ENCODE peak calls at places on chromosomes 5 and 9, in ten cellular contexts. L is upper lobe of right lung, T is GM23248, K is left lung, E is GM23338, I is K562, Q is heart right ventricle, N is transverse colon, Z is adipocyte, R is neural progenitor cell. Y is an unnamed sample. For H3K4me1, the result is how much of the 10 kb centered on the place peaks cover.

GRCh38 chr5:176559683-176560082 is 10.5 kb downstream of the CDHR2 start:
- DNase-seq in L (no peak), T (no peak), K (no peak), E (peak), I (peak), Q (no peak), N (no peak), Z (no peak), R (peak), Y (no peak)

GRCh38 chr5:61464512-61464911 is 132.5 kb downstream of the ZSWIM6 start:
- DNase-seq in L (no peak), T (no peak), K (no peak), E (no peak), I (no peak), Q (no peak), N (no peak), Z (no peak), R (no peak), Y (no peak)

GRCh38 chr9:108634164-108634563 is 221.6 kb downstream of the ACTL7B start:
- DNase-seq in L (no peak), T (peak), K (no peak), E (no peak), I (no peak), Q (no peak), N (peak), Z (peak), R (no peak), Y (no peak)

GRCh38 chr9:15786616-15787015 is 233.8 kb downstream of the CCDC171 start:
- DNase-seq in L (no peak), T (no peak), K (no peak), E (no peak), I (no peak), Q (no peak), N (no peak), Z (no peak), R (no peak), Y (no peak)

GRCh38 chr9:109476781-109477268 is 21.3 kb downstream of the PTPN3 start:
- DNase-seq in L (no peak), T (no peak), K (no peak), E (no peak), I (no peak), Q (no peak), N (peak), Z (no peak), R (no peak), Y (no peak)

GRCh38 chr9:90979138-90979551 is 177.5 kb downstream of the SYK start:
- DNase-seq in L (peak), T (no peak), K (no peak), E (no peak), I (no peak), Q (no peak), N (no peak), Z (no peak), R (no peak), Y (no peak)

GRCh38 chr5:172915514-172915913 is 43.7 kb upstream of the RPL26L1 start:
- DNase-seq in L (no peak), T (no peak), K (no peak), E (no peak), I (no peak), Q (no peak), N (no peak), Z (no peak), R (no peak), Y (no peak)

GRCh38 chr5:177295929-177296328 is 7.6 kb downstream of the RAB24 start:
- DNase-seq in L (no peak), T (no peak), K (no peak), E (no peak), I (no peak), Q (no peak), N (no peak), Z (no peak), R (no peak), Y (peak)

GRCh38 chr9:87063883-87064282 is 116.6 kb upstream of the GAS1 start:
- DNase-seq in L (no peak), T (peak), K (no peak), E (no peak), I (no peak), Q (no peak), N (no peak), Z (peak), R (no peak), Y (no peak)

GRCh38 chr5:169216864-169217263 is 84.1 kb downstream of the SLIT3 start:
- DNase-seq in L (no peak), T (no peak), K (no peak), E (no peak), I (no peak), Q (no peak), N (no peak), Z (no peak), R (no peak), Y (no peak)

GRCh38 chr9:34520505-34521385 is 2.0 kb downstream of the ENHO start:
- DNase-seq in L (no peak), T (no peak), K (no peak), E (no peak), I (no peak), Q (no peak), N (no peak), Z (no peak), R (no peak), Y (no peak)

GRCh38 chr9:78692871-78693270 is 395.9 kb downstream of the PSAT1 start:
- DNase-seq in L (no peak), T (peak), K (no peak), E (no peak), I (no peak), Q (no peak), N (no peak), Z (no peak), R (no peak), Y (no peak)

GRCh38 chr5:56763711-56764466 is 51.5 kb upstream of the MAP3K1 start:
- DNase-seq in L (no peak), T (peak), K (no peak), E (no peak), I (no peak), Q (no peak), N (peak), Z (peak), R (no peak), Y (no peak)

GRCh38 chr9:130240410-130241197 is 25.0 kb upstream of the HMCN2 start:
- DNase-seq in L (no peak), T (peak), K (peak), E (peak), I (peak), Q (no peak), N (peak), Z (peak), R (peak), Y (no peak)

GRCh38 chr5:36374275-36374862 is 72.7 kb upstream of the RANBP3L start:
- DNase-seq in L (no peak), T (peak), K (no peak), E (no peak), I (no peak), Q (no peak), N (no peak), Z (peak), R (no peak), Y (no peak)

GRCh38 chr5:134115806-134116175 is 1.3 kb downstream of the TCF7 start:
- DNase-seq in L (no peak), T (no peak), K (no peak), E (no peak), I (no peak), Q (no peak), N (no peak), Z (no peak), R (no peak), Y (no peak)

GRCh38 chr5:135660826-135661555 is 82.2 kb upstream of the CXCL14 start:
- DNase-seq in L (no peak), T (peak), K (no peak), E (peak), I (no peak), Q (no peak), N (no peak), Z (peak), R (peak), Y (no peak)

GRCh38 chr9:132793606-132794580 is 84.2 kb downstream of the AK8 start:
- DNase-seq in L (no peak), T (no peak), K (no peak), E (no peak), I (no peak), Q (no peak), N (no peak), Z (no peak), R (no peak), Y (no peak)

GRCh38 chr9:11312976-11313375 is 700.2 kb upstream of the PTPRD start:
- DNase-seq in L (no peak), T (no peak), K (no peak), E (no peak), I (no peak), Q (no peak), N (no peak), Z (no peak), R (no peak), Y (no peak)

GRCh38 chr5:31194892-31195291 is 1.4 kb downstream of the CDH6 start:
- DNase-seq in L (no peak), T (peak), K (no peak), E (no peak), I (no peak), Q (no peak), N (no peak), Z (peak), R (no peak), Y (no peak)

GRCh38 chr5:100142607-100143006 is 392.6 kb upstream of the FAM174A start:
- DNase-seq in L (no peak), T (no peak), K (no peak), E (no peak), I (no peak), Q (no peak), N (no peak), Z (no peak), R (no peak), Y (no peak)

GRCh38 chr9:101977614-101978210 is 239.3 kb upstream of the GRIN3A start:
- DNase-seq in L (no peak), T (peak), K (no peak), E (peak), I (peak), Q (no peak), N (no peak), Z (peak), R (no peak), Y (no peak)

GRCh38 chr9:98099898-98100297 is 19.1 kb downstream of the TRIM14 start:
- DNase-seq in L (no peak), T (no peak), K (no peak), E (no peak), I (no peak), Q (no peak), N (peak), Z (no peak), R (no peak), Y (no peak)

GRCh38 chr9:77474903-77475302 is 173.2 kb downstream of the GNA14 start:
- DNase-seq in L (no peak), T (no peak), K (no peak), E (no peak), I (no peak), Q (no peak), N (peak), Z (no peak), R (no peak), Y (no peak)

GRCh38 chr9:101711330-101711941 is 27.0 kb downstream of the GRIN3A start:
- DNase-seq in L (no peak), T (peak), K (no peak), E (peak), I (peak), Q (no peak), N (no peak), Z (no peak), R (peak), Y (no peak)

GRCh38 chr5:57302164-57302563 is 128.3 kb downstream of the GPBP1 start:
- DNase-seq in L (no peak), T (peak), K (no peak), E (no peak), I (no peak), Q (no peak), N (peak), Z (no peak), R (no peak), Y (no peak)

GRCh38 chr5:140608730-140609520 is 24.1 kb downstream of the CD14 start:
- DNase-seq in L (no peak), T (peak), K (peak), E (no peak), I (no peak), Q (no peak), N (peak), Z (no peak), R (no peak), Y (peak)

GRCh38 chr5:175526691-175527090 is 48.3 kb downstream of the SFXN1 start:
- DNase-seq in L (no peak), T (no peak), K (no peak), E (no peak), I (no peak), Q (no peak), N (no peak), Z (no peak), R (no peak), Y (no peak)

GRCh38 chr5:137192293-137192743 is 306.8 kb downstream of the SPOCK1 start:
- DNase-seq in L (no peak), T (peak), K (no peak), E (no peak), I (no peak), Q (no peak), N (no peak), Z (no peak), R (no peak), Y (no peak)

GRCh38 chr5:60668715-60669304 is 31.2 kb downstream of the DEPDC1B start:
- DNase-seq in L (no peak), T (peak), K (no peak), E (peak), I (no peak), Q (no peak), N (no peak), Z (peak), R (peak), Y (no peak)

GRCh38 chr5:78001198-78001597 is 225.1 kb upstream of the TBCA start:
- DNase-seq in L (no peak), T (no peak), K (no peak), E (no peak), I (no peak), Q (no peak), N (no peak), Z (no peak), R (no peak), Y (no peak)

GRCh38 chr5:112491257-112491656 is 72.2 kb upstream of the EPB41L4A start:
- DNase-seq in L (no peak), T (peak), K (no peak), E (peak), I (peak), Q (no peak), N (no peak), Z (no peak), R (peak), Y (no peak)

GRCh38 chr9:131872006-131872405 is 132.1 kb upstream of the RAPGEF1 start:
- DNase-seq in L (peak), T (no peak), K (no peak), E (peak), I (peak), Q (no peak), N (no peak), Z (no peak), R (peak), Y (no peak)

GRCh38 chr9:114350636-114351396 is 21.1 kb downstream of the ORM2 start:
- DNase-seq in L (no peak), T (no peak), K (no peak), E (no peak), I (no peak), Q (no peak), N (no peak), Z (no peak), R (no peak), Y (no peak)
- H3K4me1 ChIP-seq in L (under half), T (under half), K (under half), E (under half), I (under half), Q (under half), N (under half), Z (under half), R (under half), Y (under half)

GRCh38 chr9:89678394-89679005 is 73.7 kb downstream of the GADD45G start:
- DNase-seq in L (no peak), T (no peak), K (no peak), E (peak), I (no peak), Q (no peak), N (no peak), Z (no peak), R (peak), Y (no peak)
- H3K4me1 ChIP-seq in L (under half), T (under half), K (under half), E (under half), I (under half), Q (under half), N (under half), Z (under half), R (under half), Y (under half)

GRCh38 chr9:121500165-121500478 is 478 bp upstream of the GGTA1 start:
- DNase-seq in L (no peak), T (no peak), K (no peak), E (peak), I (no peak), Q (no peak), N (no peak), Z (no peak), R (peak), Y (no peak)
- H3K4me1 ChIP-seq in L (under half), T (under half), K (under half), E (under half), I (under half), Q (under half), N (under half), Z (under half), R (under half), Y (under half)

DNA sequence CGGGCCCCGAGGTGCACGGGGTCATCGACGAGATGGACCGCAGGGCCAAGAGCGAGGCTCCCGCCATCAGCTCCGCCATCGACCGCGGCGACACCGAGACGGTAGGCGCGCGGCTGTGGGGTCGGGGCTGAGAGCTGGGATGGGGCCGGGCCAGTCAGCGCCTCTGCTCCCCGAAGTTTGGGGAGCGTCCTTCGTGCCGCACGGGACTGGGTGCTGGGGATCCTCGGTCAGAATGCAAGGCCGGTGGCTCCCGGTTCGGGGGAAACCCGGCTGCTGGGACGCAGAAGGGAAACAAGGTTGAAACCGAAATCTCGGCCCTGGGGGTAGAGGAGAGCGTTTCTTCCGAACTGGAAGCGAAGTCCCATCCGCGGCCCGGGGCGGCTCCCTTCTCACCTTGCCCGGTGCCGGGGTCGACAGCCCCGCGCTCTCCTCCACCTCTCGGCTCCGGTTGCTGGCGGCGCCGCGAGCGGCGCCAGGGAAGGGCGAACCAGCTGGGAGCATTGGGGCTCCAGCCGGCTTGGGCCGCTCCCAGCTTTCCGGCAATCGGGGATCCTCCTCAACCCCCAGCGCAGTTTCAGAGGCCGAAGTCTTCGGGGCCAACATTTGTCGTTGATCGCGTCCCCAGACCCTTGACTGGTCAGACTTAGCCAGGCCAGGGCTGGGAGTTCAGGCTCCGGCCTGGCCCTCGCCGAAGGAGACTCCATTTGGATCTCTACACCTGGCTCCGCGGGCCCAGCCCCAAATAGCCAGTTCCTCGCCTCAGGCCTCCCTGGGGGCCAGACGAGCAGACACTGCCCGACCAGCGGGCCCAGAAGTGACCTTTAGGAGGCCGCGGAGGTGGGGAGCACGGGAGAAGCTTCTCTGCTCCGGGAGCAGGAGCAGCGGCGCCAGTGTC is 1.0 kb downstream of the LHX2 start:
- DNase-seq in L (no peak), T (no peak), K (no peak), E (peak), I (no peak), Q (no peak), N (no peak), Z (no peak), R (peak), Y (no peak)
- H3K4me1 ChIP-seq in L (under half), T (under half), K (under half), E (under half), I (under half), Q (under half), N (half or more), Z (under half), R (half or more), Y (half or more)

DNA sequence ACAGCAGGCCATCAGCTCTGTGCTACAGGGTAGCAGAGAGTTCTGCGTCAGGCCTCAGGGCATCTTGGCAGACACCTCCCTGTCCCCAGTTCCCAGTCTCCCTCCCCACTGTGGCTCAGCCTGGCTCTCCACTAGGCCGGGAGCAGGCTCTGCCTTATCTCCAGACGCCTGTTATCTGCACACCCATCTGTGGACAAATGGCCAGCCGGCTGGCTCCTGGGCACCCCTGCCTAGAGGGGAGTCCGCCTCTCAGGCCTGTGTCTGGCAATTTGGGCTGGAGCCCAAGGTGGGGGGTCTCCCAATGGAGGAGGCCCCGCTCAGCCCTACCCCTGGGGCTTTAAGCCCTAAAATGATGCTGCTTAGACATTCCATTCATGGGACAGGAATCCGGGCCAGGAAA is 39.2 kb upstream of the HAND1 start:
- DNase-seq in L (peak), T (no peak), K (no peak), E (no peak), I (no peak), Q (no peak), N (no peak), Z (no peak), R (no peak), Y (no peak)
- H3K4me1 ChIP-seq in L (under half), T (under half), K (under half), E (under half), I (under half), Q (under half), N (under half), Z (under half), R (under half), Y (under half)

GRCh38 chr9:111904889-111905288 is 8.3 kb downstream of the UGCG start:
- DNase-seq in L (no peak), T (no peak), K (no peak), E (no peak), I (no peak), Q (no peak), N (no peak), Z (no peak), R (no peak), Y (no peak)
- H3K4me1 ChIP-seq in L (half or more), T (half or more), K (under half), E (under half), I (half or more), Q (under half), N (half or more), Z (under half), R (under half), Y (half or more)

DNA sequence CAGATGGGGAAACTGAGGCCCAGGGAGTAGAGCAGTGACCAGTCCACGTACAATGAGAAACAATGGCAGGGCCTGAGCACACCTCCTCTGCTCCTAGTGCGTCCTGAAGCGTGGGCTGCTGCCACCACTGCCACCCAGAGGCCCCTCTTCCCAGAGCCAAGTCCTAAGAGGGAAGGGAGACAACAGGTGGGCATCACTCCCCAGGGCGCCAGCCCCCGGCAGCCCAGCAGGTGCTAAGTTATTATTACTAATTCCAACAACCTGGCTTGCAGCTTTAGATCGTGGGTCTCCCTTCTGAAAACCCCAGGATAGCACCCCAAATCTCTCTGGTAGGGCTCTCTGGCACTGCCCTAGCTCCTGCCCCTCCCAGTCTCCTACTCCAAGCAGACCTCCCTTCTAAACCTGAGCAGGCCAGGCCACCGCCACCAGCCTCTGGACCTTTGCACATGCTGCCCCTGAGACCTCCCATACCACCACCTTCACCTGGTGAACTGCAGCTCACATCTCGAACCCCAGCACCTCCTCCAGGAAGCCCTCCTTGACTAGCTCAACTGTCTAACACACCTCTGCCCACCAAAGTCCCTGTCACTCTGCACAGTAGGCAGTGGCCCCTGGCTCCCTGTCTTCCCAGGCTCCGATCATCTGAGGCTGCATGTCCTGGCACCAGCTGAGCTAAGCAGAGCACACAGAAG is 65.8 kb downstream of the VAV2 start:
- DNase-seq in L (no peak), T (no peak), K (no peak), E (no peak), I (no peak), Q (no peak), N (no peak), Z (no peak), R (no peak), Y (no peak)
- H3K4me1 ChIP-seq in L (under half), T (under half), K (under half), E (under half), I (under half), Q (under half), N (under half), Z (under half), R (under half), Y (under half)

GRCh38 chr9:95028855-95029219 is 288.7 kb downstream of the FANCC start:
- DNase-seq in L (no peak), T (no peak), K (no peak), E (no peak), I (no peak), Q (no peak), N (no peak), Z (no peak), R (no peak), Y (no peak)
- H3K4me1 ChIP-seq in L (half or more), T (half or more), K (under half), E (under half), I (under half), Q (half or more), N (half or more), Z (under half), R (under half), Y (half or more)

GRCh38 chr9:121750715-121751623 is 99.5 kb downstream of the DAB2IP start:
- DNase-seq in L (no peak), T (no peak), K (no peak), E (no peak), I (no peak), Q (no peak), N (no peak), Z (no peak), R (peak), Y (no peak)
- H3K4me1 ChIP-seq in L (under half), T (under half), K (under half), E (under half), I (under half), Q (half or more), N (half or more), Z (under half), R (under half), Y (half or more)